ENCODE peak calls at places on chromosome 18, in four cellular contexts. P, O, N and C are unnamed samples.

GRCh38 chr18:48133675-48134251 is 203.3 kb upstream of the SMAD2 start:
- DNase-seq in O (no peak), P (no peak), N (no peak), C (no peak)

GRCh38 chr18:48743046-48743445 is 204.2 kb downstream of the CTIF start:
- DNase-seq in P (no peak), N (no peak), O (no peak), C (no peak)

GRCh38 chr18:9838144-9838877 is 47.5 kb upstream of the TXNDC2 start:
- DNase-seq in O (peak), P (no peak), N (no peak), C (no peak)

GRCh38 chr18:6745504-6746031 is 16.1 kb downstream of the ARHGAP28 start:
- DNase-seq in P (no peak), N (no peak), O (no peak), C (no peak)

GRCh38 chr18:79570266-79571201 is 109.1 kb upstream of the CTDP1 start:
- DNase-seq in O (peak), N (no peak), P (no peak), C (no peak)

GRCh38 chr18:29191263-29191662 is 1014.3 kb upstream of the CDH2 start:
- DNase-seq in P (peak), N (no peak), O (peak), C (no peak)

GRCh38 chr18:789397-789796 is 22.6 kb downstream of the YES1 start:
- DNase-seq in O (no peak), N (no peak), P (no peak), C (no peak)

GRCh38 chr18:74534150-74534969 is at the start of gene CNDP1:
- DNase-seq in P (no peak), N (no peak), O (no peak), C (no peak)

GRCh38 chr18:23587220-23587642 is 925 bp upstream of the NPC1 start:
- DNase-seq in P (no peak), O (no peak), N (no peak), C (no peak)

GRCh38 chr18:59987102-59987501 is 87.3 kb downstream of the PMAIP1 start:
- DNase-seq in N (no peak), O (no peak), P (no peak), C (no peak)

GRCh38 chr18:76405761-76406356 is 89.2 kb downstream of the ZNF516 start:
- DNase-seq in P (no peak), O (peak), N (no peak), C (no peak)
- TF ChIP-seq CTCF in P (peak), O (peak), N (peak), C (peak)

GRCh38 chr18:12559319-12559718 is 98.6 kb downstream of the SPIRE1 start:
- DNase-seq in O (no peak), P (no peak), N (no peak), C (no peak)
- H3K4me3 ChIP-seq in O (no peak), P (no peak), N (no peak), C (no peak)

GRCh38 chr18:34840416-34840815 is 130.3 kb downstream of the DTNA start:
- DNase-seq in P (no peak), O (no peak), N (no peak), C (no peak)
- TF ChIP-seq CTCF in P (no peak), O (no peak), N (no peak), C (no peak)

DNA sequence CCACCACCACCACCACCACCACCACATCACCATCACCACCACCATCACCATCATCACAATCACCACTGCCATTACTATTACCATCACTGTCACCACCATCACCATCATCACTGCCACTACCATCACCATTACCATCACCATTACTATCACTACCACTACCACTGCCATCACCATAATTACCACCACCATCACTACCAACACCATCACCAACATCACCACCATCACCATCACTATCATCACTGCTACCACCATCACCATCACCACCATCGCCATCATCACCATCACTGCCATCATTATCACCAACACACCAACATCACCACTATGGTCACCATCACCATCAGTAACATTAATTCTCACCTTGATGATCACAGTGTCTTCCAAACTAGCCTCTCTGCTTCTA is 291.4 kb downstream of the TGIF1 start:
- DNase-seq in N (no peak), P (no peak), O (no peak), C (no peak)
- H3K4me3 ChIP-seq in N (no peak), P (no peak), O (no peak), C (no peak)

GRCh38 chr18:49784427-49785185 is 28.7 kb downstream of the ACAA2 start:
- DNase-seq in O (no peak), N (no peak), P (no peak), C (no peak)
- TF ChIP-seq CTCF in O (peak), N (no peak), P (no peak), C (peak)

GRCh38 chr18:55790296-55790695 is 202.3 kb upstream of the TCF4 start:
- DNase-seq in N (no peak), P (no peak), O (peak), C (no peak)

GRCh38 chr18:55794288-55795052 is 206.5 kb upstream of the TCF4 start:
- DNase-seq in N (no peak), O (peak), P (no peak), C (no peak)

DNA sequence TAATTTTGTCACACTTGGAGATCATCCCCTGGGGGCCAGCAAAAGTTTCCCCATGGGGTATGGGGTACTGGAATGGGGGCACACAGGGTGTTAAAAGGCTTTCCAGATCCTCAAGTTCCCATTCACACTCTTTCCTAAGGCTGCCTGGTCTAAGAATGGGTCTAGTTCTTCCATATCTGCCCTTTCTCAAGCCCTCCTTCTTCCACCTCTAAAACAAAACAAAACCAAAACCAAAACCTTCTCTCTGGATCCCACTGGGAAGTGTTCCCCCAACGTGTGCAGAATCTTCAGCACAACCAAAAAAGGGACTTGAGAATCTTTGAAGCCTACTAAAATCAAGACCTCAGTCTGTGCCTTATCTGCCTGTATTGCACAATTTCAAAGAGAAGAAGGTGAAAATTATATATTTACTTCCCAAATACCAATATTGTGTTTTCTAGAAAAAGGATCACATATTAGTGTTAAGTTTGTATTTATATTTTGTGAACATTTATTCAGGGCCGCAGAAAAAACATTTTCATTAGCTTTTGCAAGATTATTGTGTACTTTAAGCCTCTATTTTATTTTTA is 207.2 kb upstream of the TCF4 start:
- DNase-seq in N (no peak), O (no peak), P (no peak), C (no peak)
- H3K4me3 ChIP-seq in N (no peak), O (no peak), P (no peak), C (no peak)

DNA sequence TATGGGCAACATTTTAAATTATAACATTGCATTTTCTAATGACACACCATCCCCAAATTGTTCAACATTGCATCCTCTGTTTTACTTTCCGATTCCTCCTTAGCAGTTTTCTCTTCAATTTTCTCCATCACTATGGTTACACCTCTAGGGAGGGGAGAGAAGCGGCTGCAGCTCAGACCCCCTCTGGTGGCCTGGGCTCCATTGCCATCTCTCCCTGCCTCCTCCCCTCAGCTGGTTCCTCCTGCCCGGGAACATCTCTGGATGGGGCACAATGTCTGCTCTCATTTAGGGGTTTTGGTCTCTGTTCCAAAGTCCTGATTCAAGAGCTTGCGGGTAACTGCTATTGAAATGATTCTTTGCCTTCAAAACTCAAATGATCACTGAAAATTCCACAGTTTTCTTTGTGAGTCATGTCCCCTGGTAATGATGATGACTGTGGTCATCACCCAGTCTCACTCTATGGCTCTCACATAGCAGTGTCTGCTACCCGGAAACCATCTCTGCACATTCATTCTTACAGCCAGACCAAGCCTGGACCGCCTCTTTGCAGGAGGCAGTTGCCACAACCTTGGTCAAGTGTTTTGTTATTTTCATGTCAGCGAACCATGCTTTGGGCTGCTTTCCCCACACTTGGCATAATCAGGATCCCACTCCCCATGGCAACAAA is 263.9 kb downstream of the ALPK2 start:
- DNase-seq in O (no peak), N (no peak), P (no peak), C (no peak)
- TF ChIP-seq CTCF in O (no peak), N (no peak), P (no peak), C (no peak)

GRCh38 chr18:75638223-75638596 is 210.7 kb upstream of the SMIM21 start:
- DNase-seq in O (no peak), P (no peak), N (no peak), C (no peak)
- H3K4me3 ChIP-seq in O (no peak), P (no peak), N (no peak), C (no peak)

DNA sequence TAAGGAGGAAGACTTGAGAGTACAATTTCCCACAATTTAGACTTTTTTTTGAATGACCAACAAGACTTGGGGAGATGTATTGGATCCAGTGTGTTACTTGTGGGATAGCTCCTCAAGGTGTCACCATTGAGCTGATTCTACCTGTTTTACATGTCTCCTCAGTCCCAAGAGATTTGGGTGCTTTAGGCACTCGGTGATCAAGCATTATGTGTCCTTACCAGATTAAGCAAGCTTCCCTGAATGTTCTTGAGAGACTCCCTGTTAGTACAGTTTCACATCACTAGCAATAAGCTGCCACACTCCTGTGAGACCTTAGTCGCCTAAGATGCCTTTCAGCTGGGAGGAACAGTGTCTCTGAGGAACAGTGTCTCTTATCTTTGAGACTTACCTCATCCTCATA is 384.3 kb upstream of the SYT4 start:
- DNase-seq in N (no peak), P (peak), O (peak), C (peak)
- TF ChIP-seq CTCF in N (no peak), P (peak), O (peak), C (peak)

DNA sequence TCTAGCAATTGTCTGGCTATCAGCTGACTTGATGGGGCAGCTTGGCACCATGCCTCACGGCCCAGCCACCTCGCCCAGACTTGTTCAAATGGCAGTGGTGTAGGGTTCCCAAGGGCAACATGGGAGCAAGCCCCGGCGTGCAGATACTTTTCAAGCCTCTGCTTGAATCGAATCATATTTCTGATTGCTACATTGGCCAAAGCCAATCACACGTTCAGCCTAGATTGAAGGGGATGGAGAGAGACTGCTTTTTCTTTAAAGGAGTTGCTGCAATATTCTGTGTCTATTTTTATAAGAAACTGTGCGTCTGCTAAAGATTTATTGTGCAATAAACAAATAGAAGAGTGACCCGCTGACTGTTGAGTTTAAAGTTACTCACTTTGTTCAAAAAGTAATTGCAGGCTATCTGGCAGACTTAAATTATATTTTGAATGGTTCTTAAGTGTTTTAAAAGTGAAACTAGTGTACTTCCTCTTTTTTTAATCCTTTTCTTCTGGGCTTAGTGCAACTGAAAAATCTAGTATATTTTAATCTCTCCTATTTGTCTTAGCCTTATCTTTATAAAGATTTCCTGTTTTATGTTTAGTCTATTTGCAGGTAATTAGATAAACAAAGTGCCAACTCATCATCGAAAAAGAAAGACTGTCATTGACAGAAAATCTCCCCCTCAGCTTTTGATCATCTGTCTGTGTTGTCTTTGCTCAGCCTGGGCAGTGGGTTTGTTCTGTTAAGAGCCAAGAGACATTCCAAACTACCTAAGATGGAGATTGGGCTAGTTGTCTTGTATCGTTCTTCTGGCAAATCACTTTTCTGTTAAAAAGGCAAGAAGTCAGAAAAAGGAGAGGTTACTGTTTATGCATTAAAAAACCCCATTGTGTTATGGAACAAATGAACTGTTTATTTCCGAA is 156.1 kb downstream of the TPGS2 start:
- DNase-seq in N (no peak), P (no peak), O (peak), C (no peak)
- H3K4me3 ChIP-seq in N (no peak), P (no peak), O (peak), C (no peak)